ENCODE peak calls at places on chromosomes 12 and 14, in four cellular contexts. V is K562, D is GM12878, C is GM12891. P is an unnamed sample.

GRCh38 chr12:20740972-20741371 is 45.8 kb downstream of the SLCO1C1 start:
- DNase-seq in C (no peak), V (no peak), D (no peak), P (no peak)

GRCh38 chr12:16135323-16135722 is 142.2 kb downstream of the SLC15A5 start:
- DNase-seq in C (no peak), V (no peak), D (no peak), P (no peak)

GRCh38 chr12:46891306-46891705 is 65.5 kb upstream of the SLC38A4 start:
- DNase-seq in V (no peak), D (no peak), C (no peak), P (no peak)

GRCh38 chr12:42459336-42459847 is 130.2 kb downstream of the PRICKLE1 start:
- DNase-seq in C (no peak), V (no peak), D (no peak), P (no peak)

GRCh38 chr12:68924546-68924945 is 8.4 kb downstream of the CPM start:
- DNase-seq in D (no peak), C (no peak), V (no peak), P (no peak)

GRCh38 chr12:127179199-127179598 is 1087.8 kb upstream of the TMEM132C start:
- DNase-seq in D (no peak), C (no peak), V (no peak), P (no peak)

GRCh38 chr14:30998100-30998706 is 27.2 kb upstream of the AP4S1 start:
- DNase-seq in C (no peak), D (no peak), V (no peak), P (no peak)

GRCh38 chr12:15863258-15863835 is 18.8 kb upstream of the STRAP start:
- DNase-seq in C (no peak), D (no peak), V (no peak), P (no peak)

GRCh38 chr12:5435161-5435560 is 3.3 kb downstream of the NTF3 start:
- DNase-seq in D (no peak), C (no peak), V (no peak), P (no peak)

GRCh38 chr12:89451876-89452275 is 72.7 kb downstream of the GALNT4 start:
- DNase-seq in V (no peak), C (no peak), D (no peak), P (no peak)

GRCh38 chr14:99596772-99597171 is 7.2 kb downstream of the CCDC85C start:
- DNase-seq in V (no peak), C (no peak), D (no peak), P (no peak)

GRCh38 chr12:131159660-131160059 is 206.0 kb downstream of the ADGRD1 start:
- DNase-seq in V (no peak), D (no peak), C (no peak), P (no peak)

GRCh38 chr12:91289881-91290280 is 107.3 kb upstream of the DCN start:
- DNase-seq in V (no peak), D (no peak), C (no peak), P (no peak)

GRCh38 chr12:64826234-64826633 is 1.8 kb downstream of the TBC1D30 start:
- DNase-seq in C (peak), V (peak), D (peak), P (no peak)

GRCh38 chr12:59453461-59453860 is 142.4 kb upstream of the SLC16A7 start:
- DNase-seq in D (no peak), C (no peak), V (no peak), P (no peak)

GRCh38 chr12:90124289-90124688 is 415.7 kb upstream of the ATP2B1 start:
- DNase-seq in C (no peak), V (no peak), D (no peak), P (no peak)

GRCh38 chr14:56487090-56487667 is 92.4 kb upstream of the TMEM260 start:
- DNase-seq in D (no peak), V (no peak), C (no peak), P (no peak)

GRCh38 chr14:59275668-59276067 is 87.2 kb downstream of the DAAM1 start:
- DNase-seq in V (no peak), D (peak), C (peak), P (no peak)

GRCh38 chr12:21704847-21705246 is 47.2 kb upstream of the LDHB start:
- DNase-seq in D (no peak), C (no peak), V (no peak), P (no peak)

GRCh38 chr12:49951411-49952105 is 1.0 kb downstream of the AQP2 start:
- DNase-seq in D (no peak), C (no peak), V (no peak), P (no peak)

GRCh38 chr12:26188132-26188531 is 7.2 kb upstream of the SSPN start:
- DNase-seq in D (no peak), C (no peak), V (no peak), P (no peak)

GRCh38 chr14:77177623-77178185 is 3.9 kb upstream of the TMEM63C start:
- DNase-seq in C (no peak), V (no peak), D (no peak), P (no peak)

GRCh38 chr12:60704171-60704914 is 1108.5 kb downstream of the SLC16A7 start:
- DNase-seq in V (no peak), D (no peak), C (no peak), P (no peak)

GRCh38 chr14:33364536-33364935 is 425.9 kb downstream of the NPAS3 start:
- DNase-seq in C (no peak), D (no peak), V (no peak), P (no peak)

GRCh38 chr12:57208946-57209282 is 7.7 kb upstream of the NXPH4 start:
- DNase-seq in D (no peak), C (no peak), V (no peak), P (no peak)

GRCh38 chr14:61642246-61642982 is 52.9 kb upstream of the HIF1A start:
- DNase-seq in C (no peak), V (no peak), D (no peak), P (no peak)

GRCh38 chr12:113462880-113463745 is 8.6 kb downstream of the LHX5 start:
- DNase-seq in V (no peak), C (peak), D (no peak), P (no peak)

GRCh38 chr12:113781415-113782198 is 184.5 kb downstream of the RBM19 start:
- DNase-seq in C (no peak), D (no peak), V (no peak), P (no peak)

GRCh38 chr12:62250671-62251608 is 9.3 kb upstream of the USP15 start:
- DNase-seq in C (no peak), D (peak), V (peak), P (no peak)

GRCh38 chr14:24325963-24326362 is 8.9 kb downstream of the ADCY4 start:
- DNase-seq in V (no peak), D (no peak), C (no peak), P (no peak)

GRCh38 chr12:8852119-8852518 is 29.7 kb downstream of the A2ML1 start:
- DNase-seq in D (no peak), V (no peak), C (no peak), P (no peak)

GRCh38 chr12:4137015-4137414 is 136.5 kb upstream of the CCND2 start:
- DNase-seq in D (no peak), V (no peak), C (no peak), P (no peak)

GRCh38 chr14:34228663-34229001 is 233.4 kb downstream of the SPTSSA start:
- DNase-seq in D (no peak), V (no peak), C (no peak), P (no peak)

GRCh38 chr12:50825372-50825838 is 17.3 kb upstream of the TMPRSS12 start:
- DNase-seq in C (no peak), D (no peak), V (peak), P (no peak)

GRCh38 chr14:91245029-91245428 is 525 bp upstream of the GPR68 start:
- DNase-seq in V (no peak), D (no peak), C (no peak), P (no peak)

GRCh38 chr14:91242635-91243034 is 1.9 kb downstream of the GPR68 start:
- DNase-seq in D (no peak), V (no peak), C (no peak), P (no peak)

GRCh38 chr14:91244501-91244901 is at the start of gene GPR68:
- DNase-seq in V (no peak), D (no peak), C (no peak), P (no peak)

GRCh38 chr14:91243098-91243483 is 1.4 kb downstream of the GPR68 start:
- DNase-seq in D (no peak), V (no peak), C (no peak), P (no peak)

GRCh38 chr14:91246051-91246852 is 1.7 kb upstream of the GPR68 start:
- DNase-seq in D (no peak), V (no peak), C (no peak), P (no peak)
- TF ChIP-seq POLR2A in D (no peak), V (no peak), C (no peak), P (no peak)

DNA sequence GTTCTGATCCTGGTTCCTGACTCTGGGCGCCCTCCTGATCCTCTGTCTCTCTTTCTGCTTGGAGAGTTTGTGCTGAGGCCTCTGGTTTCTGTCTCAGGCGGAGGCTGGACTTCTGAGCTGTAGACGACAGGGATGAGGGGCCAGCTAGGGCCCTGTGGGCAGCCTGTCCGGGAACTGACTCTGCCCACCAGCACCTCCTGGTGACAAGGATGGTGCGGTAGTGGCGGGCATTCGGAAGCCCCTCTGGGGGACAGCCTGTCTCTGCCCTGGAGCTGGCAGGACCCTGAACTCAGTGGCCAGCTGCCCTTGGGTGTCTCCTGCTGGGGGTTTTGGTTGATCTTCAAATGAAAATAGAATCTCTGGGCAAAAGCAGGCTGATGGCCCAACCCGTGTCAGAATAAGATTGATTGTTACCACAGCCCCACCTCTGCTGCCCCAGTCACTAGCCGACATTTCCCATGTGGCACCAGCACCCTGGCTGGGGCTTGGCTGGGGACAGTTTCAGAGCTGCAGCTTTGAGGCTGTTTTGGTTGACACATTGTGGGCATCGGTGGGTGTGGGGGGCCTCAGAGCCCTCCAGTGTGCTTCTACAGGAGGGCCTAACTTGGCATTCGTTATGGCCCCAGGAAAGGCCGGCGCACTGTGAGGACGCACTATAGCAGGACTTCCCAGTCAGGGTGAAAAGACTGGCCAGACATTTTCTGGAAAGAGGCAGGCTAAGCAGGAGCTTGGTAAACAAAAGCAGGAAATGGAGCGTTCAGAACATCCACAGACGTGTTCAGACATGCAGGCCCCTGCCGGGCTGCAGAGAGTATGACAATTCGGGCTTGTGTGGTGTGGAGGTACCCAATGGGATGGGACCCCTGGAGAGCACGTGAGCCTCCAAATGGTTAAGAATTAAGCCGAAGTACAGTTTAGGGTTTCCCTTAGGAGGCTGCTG is 16.1 kb downstream of the KRT80 start:
- DNase-seq in D (no peak), C (no peak), V (no peak), P (no peak)
- TF ChIP-seq TAF1 in D (no peak), C (no peak), V (no peak), P (no peak)

DNA sequence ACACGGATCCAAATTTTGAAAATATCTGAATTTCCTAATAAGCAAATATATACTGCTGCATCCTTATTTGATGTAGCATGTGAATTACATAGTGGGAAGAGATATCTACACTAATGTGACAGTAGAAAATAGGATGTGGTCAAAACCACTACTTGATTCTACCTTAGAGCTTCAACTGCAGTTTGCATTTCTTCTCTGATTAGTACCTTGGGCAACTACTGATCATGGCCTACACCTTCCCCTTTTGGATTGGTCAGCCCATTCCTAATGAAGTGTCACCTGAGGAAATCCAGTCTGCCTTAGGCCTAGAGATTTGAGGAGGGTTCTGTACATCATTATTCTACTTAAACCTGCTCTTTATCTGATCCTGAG is 10.7 kb downstream of the LLPH start:
- DNase-seq in C (no peak), V (no peak), D (no peak), P (no peak)
- TF ChIP-seq POLR2A in C (no peak), V (no peak), D (no peak), P (no peak)

GRCh38 chr12:51829641-51830040 is 18.9 kb downstream of the FIGNL2 start:
- DNase-seq in C (no peak), D (no peak), V (no peak), P (no peak)

GRCh38 chr12:51826881-51827280 is 21.6 kb downstream of the FIGNL2 start:
- DNase-seq in V (no peak), C (no peak), D (no peak), P (no peak)

GRCh38 chr12:51828951-51829581 is 19.5 kb downstream of the FIGNL2 start:
- DNase-seq in D (no peak), V (no peak), C (no peak), P (no peak)

GRCh38 chr12:51825216-51825615 is 23.3 kb downstream of the FIGNL2 start:
- DNase-seq in C (no peak), D (no peak), V (no peak), P (no peak)

DNA sequence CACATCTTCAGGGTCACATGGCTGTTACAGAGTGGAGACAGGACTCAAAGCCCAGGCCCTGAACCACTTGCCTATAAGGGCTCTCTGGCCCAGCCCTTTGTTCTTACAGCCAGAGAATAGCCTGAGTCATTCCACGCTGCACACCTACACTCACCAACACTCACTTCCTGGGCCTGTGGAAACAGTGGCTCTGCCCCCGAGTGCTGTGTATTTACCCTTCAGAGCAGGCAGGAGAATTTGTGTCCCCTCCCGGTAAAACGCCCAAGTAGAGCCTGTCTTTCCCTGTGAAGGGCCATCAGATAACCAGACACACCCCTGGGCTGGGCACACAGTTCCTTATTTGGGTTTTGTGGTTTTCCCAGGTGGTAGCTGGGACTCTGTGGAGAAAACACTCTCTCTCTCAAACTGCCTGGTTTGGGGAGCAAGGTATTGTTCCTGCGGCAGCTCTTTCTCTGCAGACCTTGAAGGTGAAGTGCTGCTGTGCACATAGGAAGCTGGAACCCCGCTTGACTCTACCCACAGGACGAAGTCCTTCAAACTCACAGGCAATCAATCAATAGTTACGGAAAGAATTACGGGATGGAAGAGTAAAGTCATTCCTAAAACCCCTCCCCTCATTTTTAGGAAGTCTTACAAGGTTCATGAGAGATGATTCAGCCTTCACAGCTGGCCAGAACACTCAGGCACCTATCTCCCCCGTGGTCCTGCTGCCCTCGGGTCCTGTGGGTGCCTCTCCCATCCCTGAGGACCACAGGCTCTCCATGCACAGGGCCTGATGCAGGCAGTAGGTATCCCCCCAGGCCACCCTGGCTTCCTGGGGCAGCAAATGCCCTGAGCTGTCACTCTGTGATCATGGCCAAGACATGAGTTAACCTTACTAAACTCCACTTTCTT is 20.3 kb downstream of the FIGNL2 start:
- DNase-seq in V (no peak), C (no peak), D (no peak), P (no peak)
- TF ChIP-seq TAF1 in V (no peak), C (no peak), D (no peak), P (no peak)

DNA sequence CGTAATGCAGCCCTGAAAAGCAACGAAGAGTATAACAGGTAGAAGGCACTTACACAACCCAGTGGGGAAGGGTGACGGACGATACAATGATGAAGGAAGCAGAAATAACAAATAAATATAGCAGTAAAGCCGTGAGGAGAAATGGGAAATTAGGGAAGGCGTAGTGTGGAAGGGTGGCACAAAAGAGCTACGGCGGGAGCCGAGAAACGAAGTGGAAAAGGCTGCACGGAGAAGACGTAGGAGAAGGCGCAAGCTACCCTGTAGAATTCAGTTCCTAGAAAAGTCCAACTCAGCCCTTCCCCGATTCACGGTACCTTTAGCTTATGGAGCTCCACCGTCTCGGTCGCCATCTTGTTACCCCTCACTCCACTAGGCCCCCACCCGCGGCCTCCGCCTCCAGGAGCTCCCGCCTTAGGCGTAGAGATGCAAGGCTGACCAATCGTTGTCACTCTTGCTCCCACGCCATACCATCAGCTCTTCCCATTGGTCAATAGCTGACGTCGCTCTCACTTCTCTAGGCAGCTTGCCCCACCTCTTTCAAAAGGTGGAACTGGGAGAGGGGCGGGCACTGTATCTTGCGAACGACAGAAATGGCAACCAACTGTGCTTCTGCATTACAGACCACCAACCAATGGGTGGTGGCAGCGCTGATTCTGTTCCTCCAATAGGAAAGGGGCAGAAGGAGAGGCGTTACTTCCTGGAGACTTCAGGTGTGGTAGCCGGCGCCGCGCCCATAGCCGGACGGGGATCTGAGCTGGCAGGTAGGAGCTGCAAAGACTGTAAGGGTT is at the start of the genes ORMDL2 and SARNP:
- DNase-seq in V (peak), D (peak), C (peak), P (peak)
- TF ChIP-seq POLR2A in V (peak), D (peak), C (peak), P (peak)

DNA sequence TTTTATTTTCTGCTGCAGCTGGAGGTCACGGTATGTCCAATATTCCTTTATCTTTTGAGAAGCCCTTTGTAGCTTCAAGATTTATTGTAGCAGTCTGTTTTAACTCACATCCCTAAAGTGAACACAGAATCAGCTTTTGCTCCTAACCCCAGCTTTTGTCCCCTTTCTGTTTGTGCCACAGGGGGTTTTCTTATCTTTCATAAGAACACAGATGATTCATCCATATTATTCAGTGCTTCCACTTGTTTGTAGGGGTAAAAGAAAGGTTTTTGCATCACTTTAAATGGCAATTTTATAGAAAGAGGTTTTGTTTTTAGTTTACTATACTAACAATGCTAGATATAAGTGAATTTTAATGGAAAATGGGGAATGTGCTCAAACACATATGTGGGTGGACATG is 21.8 kb upstream of the PIK3C2G start:
- DNase-seq in V (no peak), C (no peak), D (no peak), P (no peak)
- TF ChIP-seq TAF1 in V (no peak), C (no peak), D (no peak), P (no peak)

P was measured in GM12892.